ENCODE peak calls at places on chromosome 22, in ten cellular contexts. One of them, this sample, is unnamed.

GRCh38 chr22:17795661-17796548 is 21.6 kb upstream of the BID start:
- DNase-seq in effector CD4-positive, alpha-beta T cell: no peak
- DNase-seq in stimulated activated CD8-positive, alpha-beta memory T cell treated with anti-CD3 and anti-CD28 coated beads, Interleukin-7, amount 100 ng/mL, for 1 hour: no peak
- DNase-seq in GM03348: no peak
- DNase-seq in NCI-H2029 treated with DMSO at 0.1 percent for 48 hours: no peak
- DNase-seq in transverse colon: no peak
- DNase-seq in GM10248: peak
- DNase-seq in CD8-positive, alpha-beta T cell: no peak
- DNase-seq in T-cell: no peak
- DNase-seq in renal cortical epithelial cell: no peak
- DNase-seq in this sample: no peak

GRCh38 chr22:21570398-21570797 is 2.9 kb downstream of the UBE2L3 start:
- DNase-seq in stimulated activated CD8-positive, alpha-beta memory T cell treated with anti-CD3 and anti-CD28 coated beads, Interleukin-7, amount 100 ng/mL, for 1 hour: no peak
- DNase-seq in GM03348: no peak
- DNase-seq in renal cortical epithelial cell: no peak
- DNase-seq in T-cell: no peak
- DNase-seq in CD8-positive, alpha-beta T cell: no peak
- DNase-seq in GM10248: no peak
- DNase-seq in NCI-H2029 treated with DMSO at 0.1 percent for 48 hours: no peak
- DNase-seq in transverse colon: no peak
- DNase-seq in effector CD4-positive, alpha-beta T cell: no peak
- DNase-seq in this sample: no peak

GRCh38 chr22:35887296-35887875 is 141.2 kb downstream of the RBFOX2 start:
- DNase-seq in GM10248: no peak
- DNase-seq in transverse colon: no peak
- DNase-seq in NCI-H2029 treated with DMSO at 0.1 percent for 48 hours: no peak
- DNase-seq in effector CD4-positive, alpha-beta T cell: no peak
- DNase-seq in renal cortical epithelial cell: peak
- DNase-seq in T-cell: no peak
- DNase-seq in CD8-positive, alpha-beta T cell: no peak
- DNase-seq in GM03348: no peak
- DNase-seq in stimulated activated CD8-positive, alpha-beta memory T cell treated with anti-CD3 and anti-CD28 coated beads, Interleukin-7, amount 100 ng/mL, for 1 hour: no peak
- DNase-seq in this sample: no peak

GRCh38 chr22:34587357-34588356 is 478.3 kb upstream of the ISX start:
- DNase-seq in stimulated activated CD8-positive, alpha-beta memory T cell treated with anti-CD3 and anti-CD28 coated beads, Interleukin-7, amount 100 ng/mL, for 1 hour: no peak
- DNase-seq in NCI-H2029 treated with DMSO at 0.1 percent for 48 hours: no peak
- DNase-seq in T-cell: no peak
- DNase-seq in effector CD4-positive, alpha-beta T cell: no peak
- DNase-seq in GM10248: no peak
- DNase-seq in GM03348: no peak
- DNase-seq in transverse colon: no peak
- DNase-seq in renal cortical epithelial cell: no peak
- DNase-seq in CD8-positive, alpha-beta T cell: no peak
- DNase-seq in this sample: no peak

GRCh38 chr22:32053165-32053755 is 10.2 kb downstream of the SLC5A1 start:
- DNase-seq in GM10248: no peak
- DNase-seq in GM03348: no peak
- DNase-seq in renal cortical epithelial cell: no peak
- DNase-seq in transverse colon: no peak
- DNase-seq in stimulated activated CD8-positive, alpha-beta memory T cell treated with anti-CD3 and anti-CD28 coated beads, Interleukin-7, amount 100 ng/mL, for 1 hour: no peak
- DNase-seq in CD8-positive, alpha-beta T cell: no peak
- DNase-seq in NCI-H2029 treated with DMSO at 0.1 percent for 48 hours: no peak
- DNase-seq in T-cell: no peak
- DNase-seq in effector CD4-positive, alpha-beta T cell: no peak
- DNase-seq in this sample: no peak

GRCh38 chr22:38861927-38862326 is 10.1 kb downstream of the CBX6 start:
- DNase-seq in CD8-positive, alpha-beta T cell: no peak
- DNase-seq in NCI-H2029 treated with DMSO at 0.1 percent for 48 hours: no peak
- DNase-seq in T-cell: no peak
- DNase-seq in effector CD4-positive, alpha-beta T cell: no peak
- DNase-seq in GM10248: no peak
- DNase-seq in GM03348: no peak
- DNase-seq in renal cortical epithelial cell: no peak
- DNase-seq in stimulated activated CD8-positive, alpha-beta memory T cell treated with anti-CD3 and anti-CD28 coated beads, Interleukin-7, amount 100 ng/mL, for 1 hour: no peak
- DNase-seq in transverse colon: no peak
- DNase-seq in this sample: no peak

GRCh38 chr22:24460418-24461089 is 33.2 kb downstream of the ADORA2A start:
- DNase-seq in effector CD4-positive, alpha-beta T cell: no peak
- DNase-seq in stimulated activated CD8-positive, alpha-beta memory T cell treated with anti-CD3 and anti-CD28 coated beads, Interleukin-7, amount 100 ng/mL, for 1 hour: no peak
- DNase-seq in renal cortical epithelial cell: no peak
- DNase-seq in GM10248: peak
- DNase-seq in NCI-H2029 treated with DMSO at 0.1 percent for 48 hours: no peak
- DNase-seq in CD8-positive, alpha-beta T cell: no peak
- DNase-seq in GM03348: no peak
- DNase-seq in transverse colon: no peak
- DNase-seq in T-cell: no peak
- DNase-seq in this sample: no peak

GRCh38 chr22:32637951-32638350 is 163.3 kb downstream of the FBXO7 start:
- DNase-seq in GM10248: no peak
- DNase-seq in NCI-H2029 treated with DMSO at 0.1 percent for 48 hours: no peak
- DNase-seq in effector CD4-positive, alpha-beta T cell: no peak
- DNase-seq in CD8-positive, alpha-beta T cell: no peak
- DNase-seq in stimulated activated CD8-positive, alpha-beta memory T cell treated with anti-CD3 and anti-CD28 coated beads, Interleukin-7, amount 100 ng/mL, for 1 hour: no peak
- DNase-seq in GM03348: no peak
- DNase-seq in renal cortical epithelial cell: no peak
- DNase-seq in transverse colon: no peak
- DNase-seq in T-cell: no peak
- DNase-seq in this sample: no peak

GRCh38 chr22:50531546-50532352 is 1.9 kb upstream of the TYMP start:
- DNase-seq in transverse colon: peak
- DNase-seq in CD8-positive, alpha-beta T cell: no peak
- DNase-seq in GM03348: peak
- DNase-seq in GM10248: peak
- DNase-seq in T-cell: peak
- DNase-seq in NCI-H2029 treated with DMSO at 0.1 percent for 48 hours: no peak
- DNase-seq in stimulated activated CD8-positive, alpha-beta memory T cell treated with anti-CD3 and anti-CD28 coated beads, Interleukin-7, amount 100 ng/mL, for 1 hour: no peak
- DNase-seq in renal cortical epithelial cell: peak
- DNase-seq in effector CD4-positive, alpha-beta T cell: peak
- DNase-seq in this sample: no peak

GRCh38 chr22:38454011-38454360 is 1.0 kb downstream of the KCNJ4 start:
- DNase-seq in CD8-positive, alpha-beta T cell: no peak
- DNase-seq in effector CD4-positive, alpha-beta T cell: no peak
- DNase-seq in T-cell: no peak
- DNase-seq in stimulated activated CD8-positive, alpha-beta memory T cell treated with anti-CD3 and anti-CD28 coated beads, Interleukin-7, amount 100 ng/mL, for 1 hour: no peak
- DNase-seq in NCI-H2029 treated with DMSO at 0.1 percent for 48 hours: no peak
- DNase-seq in GM03348: no peak
- DNase-seq in transverse colon: no peak
- DNase-seq in GM10248: no peak
- DNase-seq in renal cortical epithelial cell: no peak
- DNase-seq in this sample: no peak

GRCh38 chr22:19891350-19892248 is 36.9 kb upstream of the GNB1L start:
- DNase-seq in transverse colon: no peak
- DNase-seq in renal cortical epithelial cell: peak
- DNase-seq in CD8-positive, alpha-beta T cell: peak
- DNase-seq in GM10248: peak
- DNase-seq in stimulated activated CD8-positive, alpha-beta memory T cell treated with anti-CD3 and anti-CD28 coated beads, Interleukin-7, amount 100 ng/mL, for 1 hour: peak
- DNase-seq in NCI-H2029 treated with DMSO at 0.1 percent for 48 hours: peak
- DNase-seq in effector CD4-positive, alpha-beta T cell: peak
- DNase-seq in GM03348: peak
- DNase-seq in T-cell: peak
- DNase-seq in this sample: peak

GRCh38 chr22:48744967-48745841 is 1082.5 kb downstream of the BRD1 start:
- DNase-seq in stimulated activated CD8-positive, alpha-beta memory T cell treated with anti-CD3 and anti-CD28 coated beads, Interleukin-7, amount 100 ng/mL, for 1 hour: no peak
- DNase-seq in CD8-positive, alpha-beta T cell: peak
- DNase-seq in renal cortical epithelial cell: no peak
- DNase-seq in GM03348: no peak
- DNase-seq in T-cell: no peak
- DNase-seq in NCI-H2029 treated with DMSO at 0.1 percent for 48 hours: no peak
- DNase-seq in effector CD4-positive, alpha-beta T cell: no peak
- DNase-seq in GM10248: no peak
- DNase-seq in transverse colon: no peak
- DNase-seq in this sample: no peak

GRCh38 chr22:35126993-35127392 is 61.0 kb downstream of the ISX start:
- DNase-seq in transverse colon: no peak
- DNase-seq in GM10248: peak
- DNase-seq in stimulated activated CD8-positive, alpha-beta memory T cell treated with anti-CD3 and anti-CD28 coated beads, Interleukin-7, amount 100 ng/mL, for 1 hour: no peak
- DNase-seq in GM03348: no peak
- DNase-seq in NCI-H2029 treated with DMSO at 0.1 percent for 48 hours: no peak
- DNase-seq in effector CD4-positive, alpha-beta T cell: no peak
- DNase-seq in T-cell: no peak
- DNase-seq in renal cortical epithelial cell: no peak
- DNase-seq in CD8-positive, alpha-beta T cell: no peak
- DNase-seq in this sample: no peak

GRCh38 chr22:20003304-20003703 is 13.3 kb downstream of the ARVCF start:
- DNase-seq in GM10248: no peak
- DNase-seq in renal cortical epithelial cell: no peak
- DNase-seq in GM03348: no peak
- DNase-seq in stimulated activated CD8-positive, alpha-beta memory T cell treated with anti-CD3 and anti-CD28 coated beads, Interleukin-7, amount 100 ng/mL, for 1 hour: no peak
- DNase-seq in NCI-H2029 treated with DMSO at 0.1 percent for 48 hours: no peak
- DNase-seq in transverse colon: no peak
- DNase-seq in T-cell: no peak
- DNase-seq in CD8-positive, alpha-beta T cell: no peak
- DNase-seq in effector CD4-positive, alpha-beta T cell: no peak
- DNase-seq in this sample: no peak

GRCh38 chr22:44312766-44313165 is at the start of gene SHISAL1:
- DNase-seq in T-cell: no peak
- DNase-seq in transverse colon: no peak
- DNase-seq in renal cortical epithelial cell: no peak
- DNase-seq in CD8-positive, alpha-beta T cell: no peak
- DNase-seq in NCI-H2029 treated with DMSO at 0.1 percent for 48 hours: no peak
- DNase-seq in effector CD4-positive, alpha-beta T cell: no peak
- DNase-seq in stimulated activated CD8-positive, alpha-beta memory T cell treated with anti-CD3 and anti-CD28 coated beads, Interleukin-7, amount 100 ng/mL, for 1 hour: no peak
- DNase-seq in GM03348: no peak
- DNase-seq in GM10248: no peak
- DNase-seq in this sample: no peak

GRCh38 chr22:40203568-40203967 is 25.8 kb downstream of the TNRC6B start:
- DNase-seq in GM10248: peak
- DNase-seq in T-cell: peak
- DNase-seq in NCI-H2029 treated with DMSO at 0.1 percent for 48 hours: peak
- DNase-seq in stimulated activated CD8-positive, alpha-beta memory T cell treated with anti-CD3 and anti-CD28 coated beads, Interleukin-7, amount 100 ng/mL, for 1 hour: no peak
- DNase-seq in CD8-positive, alpha-beta T cell: peak
- DNase-seq in effector CD4-positive, alpha-beta T cell: no peak
- DNase-seq in transverse colon: no peak
- DNase-seq in renal cortical epithelial cell: no peak
- DNase-seq in GM03348: no peak
- DNase-seq in this sample: no peak

GRCh38 chr22:21443057-21443734 is 24.0 kb upstream of the TMEM191C start:
- DNase-seq in GM10248: no peak
- DNase-seq in renal cortical epithelial cell: no peak
- DNase-seq in NCI-H2029 treated with DMSO at 0.1 percent for 48 hours: no peak
- DNase-seq in GM03348: no peak
- DNase-seq in effector CD4-positive, alpha-beta T cell: no peak
- DNase-seq in CD8-positive, alpha-beta T cell: no peak
- DNase-seq in transverse colon: no peak
- DNase-seq in stimulated activated CD8-positive, alpha-beta memory T cell treated with anti-CD3 and anti-CD28 coated beads, Interleukin-7, amount 100 ng/mL, for 1 hour: no peak
- DNase-seq in T-cell: no peak
- DNase-seq in this sample: no peak

This sample was measured in T follicular helper cell.